ENCODE peak calls at places on chromosome 5, in ten cellular contexts. N is tibial artery; B is lower lobe of right lung; P is A549; C is GM03348; F is GM23248; K is GM04504; V is stimulated activated CD8-positive, alpha-beta memory T cell treated with anti-CD3 and anti-CD28 coated beads, Interleukin-12 subunit alpha, Interleukin-12 subunit beta, amount 100 ng/mL, for 1 hour; L is DND-41; T is NCI-H345. R is an unnamed sample.

GRCh38 chr5:59519338-59519737 is 374.2 kb downstream of the PDE4D start:
- DNase-seq in B (no peak), T (no peak), L (no peak), N (no peak), P (no peak), F (no peak), K (no peak), C (no peak), V (no peak), R (no peak)

GRCh38 chr5:132476853-132477729 is 13.5 kb downstream of the IRF1 start:
- DNase-seq in K (no peak), V (no peak), T (peak), N (peak), B (no peak), C (no peak), P (no peak), F (no peak), L (no peak), R (no peak)

GRCh38 chr5:6837519-6838110 is 124.4 kb downstream of the TENT4A start:
- DNase-seq in L (peak), P (peak), B (no peak), V (no peak), F (no peak), K (no peak), T (no peak), C (peak), N (no peak), R (no peak)

GRCh38 chr5:109312695-109313094 is 97.1 kb downstream of the PJA2 start:
- DNase-seq in V (no peak), F (no peak), L (no peak), T (no peak), K (no peak), C (no peak), B (no peak), P (no peak), N (no peak), R (no peak)

GRCh38 chr5:66608501-66608900 is 12.3 kb downstream of the MAST4 start:
- DNase-seq in F (no peak), N (no peak), T (no peak), B (no peak), V (no peak), C (no peak), K (no peak), L (no peak), P (no peak), R (no peak)

GRCh38 chr5:72659726-72660125 is 152.5 kb upstream of the ZNF366 start:
- DNase-seq in T (no peak), V (no peak), F (no peak), P (no peak), K (no peak), N (no peak), L (no peak), B (no peak), C (no peak), R (no peak)

GRCh38 chr5:180523629-180524466 is 29.7 kb downstream of the CNOT6 start:
- DNase-seq in C (no peak), P (no peak), F (no peak), T (no peak), K (no peak), V (no peak), L (no peak), B (no peak), N (no peak), R (no peak)

GRCh38 chr5:72066658-72067057 is 40.6 kb upstream of the MAP1B start:
- DNase-seq in T (no peak), N (no peak), C (peak), F (peak), V (no peak), K (peak), B (no peak), L (no peak), P (peak), R (no peak)

GRCh38 chr5:78610633-78611032 is 37.9 kb downstream of the LHFPL2 start:
- DNase-seq in V (no peak), B (no peak), C (no peak), P (no peak), N (no peak), F (peak), L (no peak), T (no peak), K (no peak), R (no peak)

GRCh38 chr5:137791803-137792202 is 37.6 kb upstream of the HNRNPA0 start:
- DNase-seq in P (peak), F (no peak), V (no peak), C (no peak), L (no peak), B (no peak), N (no peak), K (no peak), T (no peak), R (no peak)

GRCh38 chr5:43620944-43621505 is 18.0 kb downstream of the NNT start:
- DNase-seq in N (no peak), F (no peak), T (no peak), L (no peak), P (no peak), C (no peak), B (no peak), K (no peak), V (no peak), R (no peak)

GRCh38 chr5:124704594-124705284 is 41.7 kb downstream of the ZNF608 start:
- DNase-seq in V (no peak), T (no peak), B (no peak), P (no peak), N (no peak), K (no peak), C (no peak), L (no peak), F (no peak), R (no peak)

GRCh38 chr5:134464988-134465855 is 53.5 kb upstream of the CDKN2AIPNL start:
- DNase-seq in T (no peak), N (no peak), P (no peak), F (no peak), L (no peak), V (no peak), B (no peak), C (no peak), K (no peak), R (no peak)

GRCh38 chr5:135190345-135191083 is 156.5 kb upstream of the PITX1 start:
- DNase-seq in N (no peak), K (no peak), T (no peak), L (no peak), F (no peak), V (no peak), C (no peak), P (no peak), B (no peak), R (no peak)

GRCh38 chr5:150263801-150264621 is 25.6 kb downstream of the CAMK2A start:
- DNase-seq in L (no peak), F (peak), P (peak), K (peak), T (no peak), C (peak), B (no peak), V (no peak), N (no peak), R (peak)

GRCh38 chr5:147507480-147508126 is 2.3 kb downstream of the DPYSL3 start:
- DNase-seq in T (no peak), V (no peak), B (no peak), P (no peak), L (no peak), K (no peak), F (peak), N (peak), C (peak), R (no peak)

GRCh38 chr5:123628860-123629544 is 117.0 kb downstream of the CSNK1G3 start:
- DNase-seq in F (no peak), C (no peak), N (no peak), K (no peak), L (no peak), P (no peak), B (no peak), V (no peak), T (no peak), R (no peak)

GRCh38 chr5:155004138-155004744 is 9.3 kb upstream of the KIF4B start:
- DNase-seq in T (no peak), L (peak), V (no peak), C (peak), F (peak), N (no peak), K (no peak), P (peak), B (no peak), R (no peak)